ENCODE peak calls at places on chromosomes 6 and 20, in four cellular contexts. V is H1, P is GM12878, T is HepG2. Y is an unnamed sample.

GRCh38 chr6:144321839-144322591 is 36.9 kb downstream of the UTRN start:
- DNase-seq in T (no peak), P (no peak), V (no peak), Y (no peak)

GRCh38 chr6:28478518-28478917 is 35.2 kb upstream of the ZSCAN23 start:
- DNase-seq in V (no peak), T (no peak), P (no peak), Y (no peak)

GRCh38 chr6:109434456-109434855 is 6.0 kb downstream of the PPIL6 start:
- DNase-seq in P (no peak), V (no peak), T (no peak), Y (no peak)

GRCh38 chr6:26157150-26157837 is 70.1 kb downstream of the HFE start:
- DNase-seq in V (peak; percentile 75), T (no peak), P (no peak), Y (peak; percentile 70)

GRCh38 chr20:24492698-24493097 is 23.3 kb downstream of the SYNDIG1 start:
- DNase-seq in P (no peak), V (no peak), T (no peak), Y (no peak)

GRCh38 chr20:38109657-38110524 is 55.2 kb downstream of the TGM2 start:
- DNase-seq in T (peak; percentile 99), P (no peak), V (peak; percentile 7), Y (no peak)

GRCh38 chr20:602357-602970 is 7.6 kb downstream of the TCF15 start:
- DNase-seq in P (no peak), T (no peak), V (no peak), Y (no peak)

GRCh38 chr6:41209547-41209951 is 8.6 kb upstream of the TREML2 start:
- DNase-seq in T (no peak), V (peak; percentile 29), P (no peak), Y (no peak)

GRCh38 chr20:38863024-38863851 is 57.7 kb downstream of the PPP1R16B start:
- DNase-seq in P (peak; percentile 75), T (no peak), V (no peak), Y (no peak)

GRCh38 chr6:36360241-36361054 is 23.8 kb upstream of the BNIP5 start:
- DNase-seq in P (no peak), T (peak; percentile 82), V (peak; percentile 82), Y (peak; percentile 42)

GRCh38 chr6:128370072-128370471 is 150.3 kb downstream of the PTPRK start:
- DNase-seq in T (peak; percentile 43), V (no peak), P (no peak), Y (no peak)

GRCh38 chr6:35352735-35353134 is 10.4 kb downstream of the PPARD start:
- DNase-seq in P (no peak), V (no peak), T (no peak), Y (no peak)

GRCh38 chr6:152916035-152916434 is 66.8 kb downstream of the FBXO5 start:
- DNase-seq in P (no peak), V (no peak), T (no peak), Y (no peak)

GRCh38 chr20:58213112-58213511 is 15.3 kb downstream of the ANKRD60 start:
- DNase-seq in P (no peak), T (no peak), V (no peak), Y (no peak)

GRCh38 chr6:47151232-47151898 is 109.2 kb upstream of the ADGRF1 start:
- DNase-seq in V (no peak), P (no peak), T (no peak), Y (no peak)

DNA sequence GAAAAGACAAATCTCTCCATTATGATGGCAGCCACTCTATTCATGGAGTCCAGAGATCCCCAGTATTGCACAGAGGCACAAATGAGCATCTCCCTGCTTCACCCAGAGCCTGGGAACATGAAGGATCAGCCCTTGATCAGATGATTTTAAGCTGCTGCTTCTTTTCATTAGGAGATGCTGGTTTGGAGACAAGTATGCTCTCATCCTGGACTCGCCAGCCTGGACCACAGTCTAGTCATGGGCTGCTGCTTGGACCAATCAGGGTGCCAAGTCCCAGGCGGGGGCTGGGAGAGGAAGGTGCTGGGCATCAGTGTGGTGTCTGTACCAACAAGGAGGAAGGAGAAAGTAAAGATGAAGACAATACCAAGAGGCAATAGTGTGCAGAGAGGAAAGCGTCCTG is 195.7 kb upstream of the FOXQ1 start:
- DNase-seq in V (no peak), P (no peak), T (no peak), Y (no peak)
- TF ChIP-seq ZNF274 in V (no peak), P (no peak), T (no peak), Y (no peak)

GRCh38 chr6:135209803-135210202 is 28.7 kb downstream of the MYB start:
- DNase-seq in P (no peak), T (no peak), V (no peak), Y (no peak)
- H3K4me3 ChIP-seq in P (no peak overlapping the region), T (no peak overlapping the region), V (no peak overlapping the region), Y (no peak overlapping the region)

GRCh38 chr20:62019144-62019805 is 46.4 kb downstream of the TAF4 start:
- DNase-seq in P (no peak), T (no peak), V (no peak), Y (no peak)

GRCh38 chr20:62019881-62020492 is 45.7 kb downstream of the TAF4 start:
- DNase-seq in V (no peak), P (no peak), T (no peak), Y (no peak)

GRCh38 chr20:62022575-62023139 is 43.0 kb downstream of the TAF4 start:
- DNase-seq in P (no peak), V (no peak), T (no peak), Y (no peak)

GRCh38 chr20:62021794-62022419 is 43.8 kb downstream of the TAF4 start:
- DNase-seq in T (no peak), V (no peak), P (no peak), Y (no peak)

DNA sequence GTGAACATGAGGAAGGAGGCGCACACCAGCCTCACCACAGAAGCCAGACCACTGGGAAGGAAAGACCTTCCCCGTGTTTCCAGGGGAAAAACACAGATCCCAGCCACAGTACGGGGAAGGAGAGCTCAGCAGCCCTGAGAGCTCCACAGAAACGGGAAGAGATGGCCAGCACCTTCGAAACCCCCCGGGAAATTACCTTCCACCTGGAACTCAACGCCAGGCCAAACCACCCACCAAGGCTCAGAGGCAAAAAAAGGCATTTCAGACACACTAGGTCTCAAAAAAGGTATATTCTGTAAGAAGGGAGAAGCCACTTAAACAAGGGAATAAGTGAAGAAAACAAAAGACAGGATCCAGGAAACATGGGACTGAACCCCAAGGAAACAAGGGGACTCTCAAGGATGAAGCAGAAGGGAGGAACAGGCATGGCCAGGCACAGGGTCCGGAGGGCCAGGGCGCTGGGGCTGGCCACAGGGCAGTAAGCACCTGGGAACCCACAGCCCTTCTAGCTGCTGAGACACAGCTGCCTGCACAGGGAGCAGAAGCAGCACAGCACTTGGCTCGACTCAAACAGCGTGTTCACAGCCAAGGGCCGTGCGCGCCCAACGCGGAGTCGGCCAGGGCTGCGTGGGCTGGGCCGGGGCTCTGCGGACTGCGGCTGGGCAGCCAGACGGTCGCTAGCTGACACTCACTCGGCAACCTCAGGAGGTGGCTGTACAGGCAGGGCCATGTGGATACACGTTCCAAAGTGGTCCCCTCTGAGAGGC is 44.6 kb downstream of the TAF4 start:
- DNase-seq in V (no peak), P (no peak), T (no peak), Y (no peak)
- TF ChIP-seq SUZ12 in V (no peak), P (no peak), T (no peak), Y (no peak)

GRCh38 chr6:94769197-94769596 is 808.1 kb upstream of the MANEA start:
- DNase-seq in T (no peak), V (no peak), P (no peak), Y (peak; percentile 9)
- TF ChIP-seq ZNF274 in T (no peak), V (no peak), P (no peak), Y (no peak)

GRCh38 chr6:158337332-158337731 is 25.1 kb downstream of the TULP4 start:
- DNase-seq in T (no peak), V (no peak), P (no peak), Y (no peak)

GRCh38 chr6:158334534-158334933 is 22.3 kb downstream of the TULP4 start:
- DNase-seq in P (no peak), T (no peak), V (no peak), Y (no peak)

GRCh38 chr6:158340252-158340651 is 28.0 kb downstream of the TULP4 start:
- DNase-seq in P (no peak), V (no peak), T (no peak), Y (no peak)

GRCh38 chr6:158333094-158333493 is 20.8 kb downstream of the TULP4 start:
- DNase-seq in P (no peak), V (no peak), T (no peak), Y (no peak)

GRCh38 chr6:158338311-158339112 is 26.2 kb downstream of the TULP4 start:
- DNase-seq in V (no peak), P (no peak), T (peak; percentile 39), Y (no peak)
- H3K4me3 ChIP-seq in V (no peak overlapping the region), P (no peak overlapping the region), T (peak overlapping the region; percentile 13), Y (no peak overlapping the region)

DNA sequence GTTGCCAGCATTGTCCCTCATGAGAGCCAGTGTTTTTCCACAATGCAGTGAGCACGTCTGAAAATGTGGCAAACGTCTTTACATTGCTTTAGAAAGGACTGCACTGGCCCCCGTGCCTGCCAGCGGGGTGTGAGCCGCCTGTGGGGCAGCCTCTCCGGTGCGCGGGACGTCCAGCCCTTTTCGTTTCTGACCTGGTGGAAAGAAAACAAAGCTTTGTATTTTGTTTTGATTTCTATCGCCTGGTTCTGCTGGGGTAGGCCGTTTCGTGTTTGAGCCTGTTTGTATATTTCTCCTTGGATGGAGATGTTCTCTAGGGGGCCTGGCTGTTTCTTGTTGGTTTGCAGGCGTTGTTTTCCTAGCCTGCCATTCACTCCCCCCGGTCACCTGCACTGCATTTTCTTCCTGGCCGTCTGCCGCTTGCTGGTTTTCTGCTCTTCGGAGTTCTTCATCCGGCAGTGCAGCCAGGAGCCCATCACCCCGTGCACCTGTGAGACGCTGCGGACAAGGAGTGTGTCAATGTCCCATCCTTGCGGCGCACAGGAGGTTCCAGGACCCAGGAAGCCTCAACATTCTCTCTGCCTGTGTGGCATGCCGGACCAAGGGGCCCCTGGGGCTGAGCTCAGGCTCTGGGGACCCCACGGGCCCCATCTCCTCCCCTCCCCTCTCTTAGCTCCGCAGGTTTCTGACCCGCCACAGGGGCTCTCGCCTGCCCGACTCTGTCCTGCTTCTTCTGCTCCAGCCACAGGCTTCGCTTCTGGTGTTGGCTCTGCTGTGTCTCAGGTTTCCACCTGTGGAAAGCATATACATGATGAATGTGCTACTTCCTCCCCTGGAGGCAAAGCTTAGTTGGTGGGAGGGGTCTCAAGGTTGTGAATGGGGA is 100.6 kb downstream of the CDH4 start:
- DNase-seq in P (no peak), V (no peak), T (no peak), Y (no peak)
- TF ChIP-seq SUZ12 in P (no peak), V (no peak), T (no peak), Y (no peak)

GRCh38 chr20:16699287-16699686 is 30.5 kb upstream of the SNRPB2 start:
- DNase-seq in T (no peak), P (no peak), V (no peak), Y (no peak)

GRCh38 chr20:16703570-16703969 is 26.3 kb upstream of the SNRPB2 start:
- DNase-seq in V (no peak), P (no peak), T (no peak), Y (no peak)

GRCh38 chr20:16695633-16696032 is 34.2 kb upstream of the SNRPB2 start:
- DNase-seq in T (no peak), P (no peak), V (no peak), Y (no peak)

GRCh38 chr20:16701296-16701695 is 28.5 kb upstream of the SNRPB2 start:
- DNase-seq in T (peak; percentile 40), P (no peak), V (no peak), Y (no peak)
- TF ChIP-seq ZNF274 in T (no peak), P (no peak), V (no peak), Y (no peak)